ENCODE peak calls at places on chromosomes 7 and 10, in eight cellular contexts. Q is HepG2, F is Panc1, T is upper lobe of left lung, O is HCT116, A is GM12878, X is K562, I is GM23338. C is an unnamed sample.
A peak's percentile ranks its signal among the peaks of the same experiment; 100 is the strongest.

GRCh38 chr7:50677279-50677996 is 105.3 kb downstream of the GRB10 start:
- ATAC-seq in Q (peak; percentile 81), F (no peak), T (no peak), O (no peak), A (no peak), X (no peak), I (no peak), C (no peak)

GRCh38 chr7:24498439-24498838 is 74.8 kb upstream of the PALS2 start:
- ATAC-seq in Q (no peak), F (no peak), T (no peak), O (no peak), A (no peak), X (no peak), I (no peak), C (no peak)

GRCh38 chr7:31882187-31882586 is 188.0 kb downstream of the PDE1C start:
- ATAC-seq in Q (no peak), F (no peak), T (no peak), O (no peak), A (no peak), X (no peak), I (peak; percentile 97), C (peak; percentile 71)

GRCh38 chr10:70688828-70689227 is 16.5 kb downstream of the ADAMTS14 start:
- ATAC-seq in Q (no peak), F (no peak), T (no peak), O (no peak), A (no peak), X (no peak), I (no peak), C (no peak)

GRCh38 chr10:44435196-44435595 is 50.3 kb upstream of the CXCL12 start:
- ATAC-seq in Q (no peak), F (no peak), T (peak; percentile 47), O (no peak), A (no peak), X (no peak), I (no peak), C (peak; percentile 35)

GRCh38 chr7:87369216-87369615 is 23.8 kb downstream of the CROT start:
- ATAC-seq in Q (no peak), F (no peak), T (no peak), O (no peak), A (peak; percentile 61), X (no peak), I (no peak), C (no peak)

GRCh38 chr7:129947701-129948100 is 5.1 kb downstream of the UBE2H start:
- ATAC-seq in Q (no peak), F (no peak), T (no peak), O (no peak), A (no peak), X (no peak), I (no peak), C (no peak)

GRCh38 chr7:118195837-118196474 is 12.0 kb downstream of the LSM8 start:
- ATAC-seq in Q (peak; percentile 91), F (peak; percentile 91), T (no peak), O (peak; percentile 90), A (peak; percentile 90), X (peak; percentile 89), I (peak; percentile 84), C (peak; percentile 77)

GRCh38 chr10:11255796-11256444 is 238.2 kb downstream of the CELF2 start:
- ATAC-seq in Q (no peak), F (no peak), T (no peak), O (no peak), A (peak; percentile 68), X (no peak), I (no peak), C (peak; percentile 57)

GRCh38 chr7:33596694-33597093 is 308.6 kb upstream of the BMPER start:
- ATAC-seq in Q (no peak), F (no peak), T (peak; percentile 34), O (no peak), A (no peak), X (no peak), I (no peak), C (no peak)

GRCh38 chr7:92598310-92598981 is 8.3 kb upstream of the FAM133B start:
- ATAC-seq in Q (peak; percentile 19), F (no peak), T (no peak), O (no peak), A (peak; percentile 76), X (no peak), I (peak; percentile 73), C (no peak)

GRCh38 chr7:68776326-68776725 is 821.9 kb upstream of the AUTS2 start:
- ATAC-seq in Q (no peak), F (no peak), T (no peak), O (no peak), A (no peak), X (no peak), I (no peak), C (no peak)

GRCh38 chr7:66277492-66277891 is 72.4 kb downstream of the TPST1 start:
- ATAC-seq in Q (no peak), F (no peak), T (no peak), O (no peak), A (no peak), X (no peak), I (no peak), C (no peak)

GRCh38 chr10:22932626-22933370 is 4.9 kb downstream of the ARMC3 start:
- ATAC-seq in Q (no peak), F (no peak), T (no peak), O (no peak), A (peak; percentile 41), X (no peak), I (no peak), C (no peak)

GRCh38 chr10:66671562-66671961 is 254.3 kb upstream of the LRRTM3 start:
- ATAC-seq in Q (no peak), F (no peak), T (no peak), O (no peak), A (no peak), X (no peak), I (no peak), C (no peak)

GRCh38 chr7:121562274-121562673 is 166.2 kb upstream of the FAM3C start:
- ATAC-seq in Q (no peak), F (no peak), T (no peak), O (no peak), A (no peak), X (no peak), I (no peak), C (no peak)

GRCh38 chr7:80070391-80070790 is 64.2 kb upstream of the GNAI1 start:
- ATAC-seq in Q (no peak), F (no peak), T (no peak), O (no peak), A (no peak), X (no peak), I (no peak), C (no peak)

GRCh38 chr7:151205749-151206148 is 4.5 kb downstream of the H2BK1 start:
- ATAC-seq in Q (no peak), F (no peak), T (no peak), O (no peak), A (peak; percentile 64), X (no peak), I (no peak), C (no peak)

GRCh38 chr7:85104432-85105205 is 82.2 kb downstream of the SEMA3D start:
- ATAC-seq in Q (no peak), F (no peak), T (no peak), O (peak; percentile 46), A (no peak), X (no peak), I (no peak), C (peak; percentile 47)

GRCh38 chr7:100017300-100017699 is 1.9 kb downstream of the ZKSCAN1 start:
- ATAC-seq in Q (no peak), F (no peak), T (no peak), O (no peak), A (no peak), X (no peak), I (no peak), C (no peak)

GRCh38 chr10:1736972-1737221 is 428 bp downstream of the ADARB2 start:
- ATAC-seq in Q (no peak), F (no peak), T (peak; percentile 39), O (no peak), A (peak; percentile 13), X (no peak), I (peak; percentile 21), C (no peak)

GRCh38 chr7:151963895-151964870 is 7.9 kb downstream of the GALNTL5 start:
- ATAC-seq in Q (no peak), F (no peak), T (no peak), O (no peak), A (no peak), X (no peak), I (no peak), C (no peak)

GRCh38 chr10:69279110-69279509 is 814 bp downstream of the HK1 start:
- ATAC-seq in Q (no peak), F (no peak), T (no peak), O (no peak), A (no peak), X (no peak), I (no peak), C (no peak)

GRCh38 chr7:28130277-28130676 is 50.3 kb downstream of the JAZF1 start:
- ATAC-seq in Q (no peak), F (no peak), T (no peak), O (no peak), A (no peak), X (no peak), I (no peak), C (peak; percentile 22)
- TF ChIP-seq POLR2AphosphoS5 in Q (no peak), F (no peak), T (no peak), O (no peak), A (no peak), X (no peak), I (no peak), C (peak; percentile 66)

GRCh38 chr10:101012525-101013364 is 13.1 kb downstream of the LZTS2 start:
- ATAC-seq in Q (peak; percentile 73), F (peak; percentile 87), T (peak; percentile 85), O (peak; percentile 86), A (peak; percentile 91), X (peak; percentile 78), I (peak; percentile 65), C (peak; percentile 94)
- TF ChIP-seq POLR2AphosphoS5 in Q (no peak), F (no peak), T (peak; percentile 42), O (peak; percentile 60), A (no peak), X (no peak), I (no peak), C (peak; percentile 61)

GRCh38 chr10:119268871-119269506 is 61.6 kb downstream of the GRK5 start:
- ATAC-seq in Q (no peak), F (no peak), T (no peak), O (no peak), A (peak; percentile 87), X (no peak), I (no peak), C (no peak)
- TF ChIP-seq POLR2AphosphoS5 in Q (no peak), F (no peak), T (peak; percentile 71), O (no peak), A (peak; percentile 53), X (no peak), I (no peak), C (no peak)

DNA sequence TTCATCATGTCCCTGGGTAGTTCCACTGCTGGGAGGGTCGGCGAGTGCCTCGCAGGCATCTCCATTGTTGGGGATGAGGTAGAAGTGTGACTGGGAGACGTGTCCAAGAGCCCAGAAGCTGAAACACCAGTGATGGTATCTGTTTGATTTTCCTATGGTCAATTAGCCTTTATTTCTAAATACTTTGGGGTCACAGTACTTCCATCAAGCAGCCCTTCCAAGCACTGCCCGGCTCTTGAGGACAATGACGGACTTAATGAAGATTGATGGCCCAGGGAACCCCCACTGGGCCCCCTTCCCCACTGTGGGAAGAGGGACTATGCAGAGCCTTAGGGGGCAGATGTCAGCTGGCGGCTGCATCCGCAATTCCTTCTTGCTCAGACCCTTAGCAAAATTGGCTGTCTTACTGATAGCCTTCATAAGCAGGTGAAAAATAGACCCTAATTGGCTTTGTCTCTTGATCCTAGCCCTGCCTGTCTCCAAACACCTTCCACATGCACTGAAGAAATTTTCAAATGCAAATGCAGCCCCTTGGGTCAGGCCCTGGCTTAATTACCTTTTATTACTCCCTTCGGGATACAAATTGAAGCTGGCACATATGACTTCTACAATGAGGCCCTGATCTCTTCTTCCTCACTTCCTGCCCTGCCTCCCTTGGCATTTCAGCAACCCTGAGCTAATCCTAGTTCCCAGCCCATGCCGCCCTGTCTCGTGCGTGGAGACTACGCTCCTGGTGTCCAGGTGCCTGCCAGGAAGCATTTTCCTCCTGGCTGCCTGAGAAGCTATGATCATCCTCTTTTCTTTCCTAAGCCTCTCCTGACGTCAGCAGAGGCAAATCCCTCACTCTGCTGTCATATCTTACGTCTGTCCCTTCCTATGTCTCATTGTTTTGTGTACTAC is 124.6 kb upstream of the GDF10 start:
- ATAC-seq in Q (no peak), F (no peak), T (no peak), O (no peak), A (no peak), X (no peak), I (no peak), C (no peak)
- TF ChIP-seq POLR2AphosphoS5 in Q (no peak), F (no peak), T (no peak), O (no peak), A (no peak), X (no peak), I (no peak), C (no peak)

C was measured in gastroesophageal sphincter.